ENCODE peak calls at places on chromosomes 4 and X, in four cellular contexts. S is AG10803, R is WTC11, V is endothelial cell. P is an unnamed sample.

GRCh38 chrX:1502241-1502640 is 34.7 kb downstream of the P2RY8 start:
- DNase-seq in S (no peak), R (no peak), V (no peak), P (no peak)

GRCh38 chrX:23616361-23616760 is 50.9 kb upstream of the PRDX4 start:
- DNase-seq in S (peak), R (no peak), V (no peak), P (peak)

GRCh38 chrX:44440006-44440405 is 96.5 kb upstream of the EFHC2 start:
- DNase-seq in S (no peak), R (no peak), V (no peak), P (no peak)

GRCh38 chr4:1602621-1603412 is 81.3 kb downstream of the FAM53A start:
- DNase-seq in S (no peak), R (no peak), V (no peak), P (no peak)

GRCh38 chr4:25813705-25814104 is 49.1 kb downstream of the SEL1L3 start:
- DNase-seq in S (peak), R (no peak), V (no peak), P (peak)

GRCh38 chr4:180726611-180727010 is 1516.6 kb upstream of the TENM3 start:
- DNase-seq in S (no peak), R (no peak), V (no peak), P (no peak)

GRCh38 chr4:78534286-78534955 is 17.1 kb upstream of the ANXA3 start:
- DNase-seq in S (no peak), R (no peak), V (no peak), P (no peak)

GRCh38 chrX:44529315-44529714 is 13.3 kb downstream of the FUNDC1 start:
- DNase-seq in S (no peak), R (no peak), V (no peak), P (no peak)

GRCh38 chrX:25191403-25191802 is 175.6 kb upstream of the ARX start:
- DNase-seq in S (no peak), R (peak), V (no peak), P (no peak)

GRCh38 chr4:40196724-40197281 is at the start of gene RHOH:
- DNase-seq in S (no peak), R (no peak), V (peak), P (no peak)

GRCh38 chrX:129741880-129742758 is 3.3 kb downstream of the XPNPEP2 start:
- DNase-seq in S (no peak), R (peak), V (peak), P (no peak)

GRCh38 chrX:130419263-130419662 is 17.5 kb downstream of the RBMX2 start:
- DNase-seq in S (no peak), R (no peak), V (no peak), P (no peak)

GRCh38 chrX:133958997-133959688 is 26.3 kb downstream of the GPC3 start:
- DNase-seq in S (no peak), R (no peak), V (no peak), P (no peak)

GRCh38 chrX:148661035-148661434 is 160.6 kb downstream of the AFF2 start:
- DNase-seq in S (peak), R (no peak), V (no peak), P (peak)

GRCh38 chr4:102322736-102323135 is 22.5 kb downstream of the SLC39A8 start:
- DNase-seq in S (no peak), R (no peak), V (no peak), P (no peak)

GRCh38 chr4:189162888-189163287 is 777.8 kb upstream of the FRG1 start:
- DNase-seq in S (no peak), R (no peak), V (no peak), P (peak)

GRCh38 chr4:52618795-52619590 is 40.1 kb downstream of the USP46 start:
- DNase-seq in S (no peak), R (no peak), V (no peak), P (no peak)

GRCh38 chrX:2226906-2227656 is 273.7 kb downstream of the DHRSX start:
- DNase-seq in S (no peak), R (no peak), V (no peak), P (no peak)

GRCh38 chr4:160481696-160482330 is 1378.9 kb downstream of the RAPGEF2 start:
- DNase-seq in S (no peak), R (no peak), V (no peak), P (no peak)

GRCh38 chr4:186715077-186715476 is 8.6 kb downstream of the FAT1 start:
- DNase-seq in S (no peak), R (no peak), V (no peak), P (no peak)

GRCh38 chr4:14749910-14750309 is 252.4 kb upstream of the CPEB2 start:
- DNase-seq in S (peak), R (peak), V (no peak), P (peak)

GRCh38 chr4:2334826-2335728 is 73.2 kb upstream of the MXD4 start:
- DNase-seq in S (no peak), R (no peak), V (peak), P (no peak)

GRCh38 chr4:169716677-169717076 is 41.1 kb downstream of the HPF1 start:
- DNase-seq in S (no peak), R (no peak), V (no peak), P (no peak)

GRCh38 chr4:338759-339097 is 1.1 kb downstream of the ZNF141 start:
- DNase-seq in S (no peak), R (peak), V (peak), P (peak)

GRCh38 chr4:27524224-27524623 is 663.6 kb downstream of the STIM2 start:
- DNase-seq in S (no peak), R (no peak), V (no peak), P (peak)

GRCh38 chr4:142354794-142355416 is 491.2 kb downstream of the INPP4B start:
- DNase-seq in S (no peak), R (no peak), V (no peak), P (no peak)

GRCh38 chr4:5220028-5220427 is 168.7 kb downstream of the STK32B start:
- DNase-seq in S (no peak), R (no peak), V (no peak), P (peak)

GRCh38 chr4:121632686-121633085 is 64.1 kb downstream of the ANXA5 start:
- DNase-seq in S (no peak), R (no peak), V (no peak), P (no peak)

GRCh38 chr4:13543648-13544555 is at the start of gene NKX3-2:
- DNase-seq in S (no peak), R (no peak), V (peak), P (no peak)

GRCh38 chrX:142702749-142703148 is 323.0 kb upstream of the SPANXN4 start:
- DNase-seq in S (no peak), R (no peak), V (no peak), P (no peak)

GRCh38 chr4:155444695-155445094 is 67.9 kb upstream of the MAP9 start:
- DNase-seq in S (no peak), R (no peak), V (no peak), P (no peak)

GRCh38 chr4:168900080-168900479 is 110.0 kb downstream of the CBR4 start:
- DNase-seq in S (peak), R (no peak), V (no peak), P (peak)

GRCh38 chr4:176259330-176260090 is 9.5 kb downstream of the ASB5 start:
- DNase-seq in S (peak), R (no peak), V (no peak), P (peak)

GRCh38 chrX:48794993-48795501 is 6.8 kb upstream of the HDAC6 start:
- DNase-seq in S (peak), R (no peak), V (no peak), P (peak)

GRCh38 chrX:131828482-131828881 is 194.6 kb upstream of the STK26 start:
- DNase-seq in S (no peak), R (no peak), V (no peak), P (no peak)

GRCh38 chr4:158808399-158808798 is 39.6 kb downstream of the FNIP2 start:
- DNase-seq in S (no peak), R (no peak), V (no peak), P (no peak)

GRCh38 chr4:101527186-101527585 is 179.9 kb upstream of the PPP3CA start:
- DNase-seq in S (no peak), R (no peak), V (no peak), P (no peak)

GRCh38 chr4:149823770-149824221 is 8.2 kb upstream of the IQCM start:
- DNase-seq in S (peak), R (no peak), V (no peak), P (peak)

GRCh38 chr4:173666-174314 is 49.5 kb downstream of the ZNF718 start:
- DNase-seq in S (no peak), R (peak), V (no peak), P (no peak)

GRCh38 chrX:141469469-141469868 is 115.1 kb downstream of the SPANXA1 start:
- DNase-seq in S (no peak), R (no peak), V (no peak), P (no peak)

DNA sequence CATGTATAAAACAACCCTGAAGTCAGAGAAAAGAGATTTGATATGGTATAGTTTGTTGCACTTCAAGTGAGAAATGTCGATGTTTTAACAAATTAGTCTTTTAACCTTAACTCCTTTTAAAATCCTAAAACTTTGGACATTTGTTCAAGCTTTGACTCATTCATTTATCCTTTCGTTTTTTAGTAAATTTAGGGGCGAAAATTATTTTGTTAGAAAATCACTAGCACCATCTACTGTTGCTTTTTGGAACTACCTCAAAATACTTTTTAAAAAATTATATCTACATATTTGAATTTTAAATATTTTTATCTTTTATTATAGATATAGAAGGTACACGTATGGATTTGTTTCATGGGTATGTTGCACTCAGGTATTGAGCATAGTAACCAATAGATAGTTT is 165.1 kb upstream of the POF1B start:
- DNase-seq in S (peak), R (no peak), V (no peak), P (peak)
- TF ChIP-seq CTCF in S (peak), R (no peak), V (peak), P (peak)

GRCh38 chr4:38392223-38392855 is 271.7 kb upstream of the KLF3 start:
- DNase-seq in S (no peak), R (no peak), V (no peak), P (no peak)

GRCh38 chr4:38387348-38387747 is 276.7 kb upstream of the KLF3 start:
- DNase-seq in S (peak), R (no peak), V (no peak), P (peak)

GRCh38 chr4:38387819-38388218 is 276.2 kb upstream of the KLF3 start:
- DNase-seq in S (no peak), R (no peak), V (no peak), P (no peak)

GRCh38 chr4:38386654-38387188 is 277.3 kb upstream of the KLF3 start:
- DNase-seq in S (no peak), R (no peak), V (no peak), P (no peak)

GRCh38 chr4:38390962-38391361 is 273.0 kb upstream of the KLF3 start:
- DNase-seq in S (no peak), R (no peak), V (no peak), P (no peak)
- TF ChIP-seq CTCF in S (no peak), R (no peak), V (no peak), P (no peak)

DNA sequence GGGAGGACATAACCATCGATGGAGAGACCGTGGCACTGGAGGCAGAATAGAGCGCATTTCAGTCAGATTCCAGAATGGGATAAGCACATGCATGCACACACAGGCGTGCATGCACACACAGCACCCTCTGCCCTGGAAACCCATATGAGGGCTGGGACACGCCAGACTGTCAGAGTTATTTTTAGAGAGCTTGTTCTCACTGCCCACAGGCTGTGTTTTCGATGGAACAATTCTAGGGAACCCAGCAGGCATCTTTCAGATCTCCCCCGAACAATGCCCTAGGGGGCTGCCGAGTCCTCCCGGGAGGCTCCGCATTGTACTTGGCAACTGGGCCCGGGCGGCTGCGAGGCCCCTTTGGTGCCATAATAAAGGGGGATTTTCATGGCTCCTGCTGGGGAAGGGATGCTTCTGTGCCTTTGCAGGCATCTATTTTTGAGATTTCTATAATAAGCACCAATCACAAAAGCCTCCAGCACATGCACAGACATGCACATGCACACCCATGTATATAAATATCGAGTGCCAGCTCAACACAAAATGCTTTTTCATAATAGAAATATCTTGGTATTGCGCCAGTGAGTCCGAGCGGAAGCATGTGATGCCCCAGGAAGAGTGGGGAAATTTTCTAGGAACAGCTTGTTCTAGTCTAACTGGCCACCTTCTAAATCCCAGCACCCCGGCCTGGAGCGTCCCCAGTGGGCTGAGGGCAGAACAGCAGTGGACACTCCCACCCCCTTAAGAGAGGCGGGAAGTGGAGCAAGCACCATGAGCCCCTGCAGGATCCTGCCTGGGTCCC is 88.6 kb downstream of the PHKA2 start:
- DNase-seq in S (peak), R (no peak), V (no peak), P (no peak)
- TF ChIP-seq CTCF in S (peak), R (no peak), V (no peak), P (no peak)

GRCh38 chr4:48947731-48948130 is 38.3 kb upstream of the CWH43 start:
- DNase-seq in S (no peak), R (no peak), V (no peak), P (no peak)
- TF ChIP-seq CTCF in S (no peak), R (no peak), V (no peak), P (no peak)

GRCh38 chrX:30212172-30212571 is 3.2 kb upstream of the MAGEB2 start:
- DNase-seq in S (no peak), R (no peak), V (no peak), P (no peak)
- TF ChIP-seq CTCF in S (no peak), R (no peak), V (no peak), P (no peak)

DNA sequence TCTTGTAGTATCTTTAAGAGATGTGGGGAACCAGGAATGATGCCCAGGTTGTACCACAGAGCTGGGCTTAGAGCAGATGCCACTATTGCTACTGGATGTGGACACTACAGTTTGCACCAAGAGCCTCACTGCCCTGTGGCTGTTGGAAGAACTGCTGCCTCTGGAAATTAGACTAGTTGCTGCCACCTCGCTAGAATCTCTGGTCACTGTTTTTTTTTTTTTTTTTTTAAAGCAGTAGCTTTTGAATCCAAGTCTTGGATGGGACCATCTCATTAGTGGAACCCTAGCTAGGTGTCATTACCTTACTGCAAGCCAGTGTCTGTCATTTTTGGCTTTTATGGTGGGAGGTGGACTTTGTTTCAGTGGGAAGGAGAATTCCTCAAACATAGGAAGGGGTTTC is 105.5 kb downstream of the ARHGAP10 start:
- DNase-seq in S (no peak), R (no peak), V (no peak), P (no peak)
- TF ChIP-seq CTCF in S (peak), R (no peak), V (no peak), P (peak)

GRCh38 chr4:127482049-127482448 is 150.7 kb upstream of the INTU start:
- DNase-seq in S (peak), R (no peak), V (no peak), P (no peak)

GRCh38 chr4:127484101-127484500 is 148.7 kb upstream of the INTU start:
- DNase-seq in S (no peak), R (no peak), V (no peak), P (no peak)

DNA sequence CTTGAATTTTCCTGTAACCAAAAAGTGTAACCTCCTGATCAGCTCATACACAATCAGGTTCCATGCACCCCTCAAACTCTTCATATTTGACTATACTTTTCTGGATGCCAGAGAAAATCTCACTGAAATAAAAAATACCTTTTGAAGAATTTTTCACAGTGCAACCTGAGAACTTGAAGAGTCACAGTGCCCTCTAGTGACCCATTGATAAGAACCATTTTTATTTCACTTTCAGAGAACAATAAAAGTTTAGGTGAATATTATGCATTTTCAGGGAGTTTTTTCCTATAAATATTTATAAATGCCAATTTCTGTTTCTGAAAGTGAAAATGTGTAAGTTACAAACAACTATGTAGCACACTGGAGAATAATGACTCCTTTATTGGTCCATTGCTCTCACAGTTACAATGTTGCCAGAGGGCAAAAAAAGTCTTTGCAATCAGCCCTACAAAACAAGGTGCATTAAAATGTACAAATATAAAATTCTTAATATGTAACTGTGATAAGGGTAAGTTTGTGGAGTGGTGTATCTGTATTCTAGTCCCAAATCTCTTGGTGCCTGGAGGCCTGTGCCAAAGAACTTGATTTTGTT is 153.6 kb upstream of the INTU start:
- DNase-seq in S (peak), R (no peak), V (no peak), P (peak)
- TF ChIP-seq CTCF in S (peak), R (peak), V (peak), P (peak)

P was measured in fibroblast of villous mesenchyme.